ENCODE peak calls at places on chromosomes 1 and 21, in eight cellular contexts. K is foreskin fibroblast, Y is BJ, L is choroid plexus epithelial cell, N is adrenal gland, P is fibroblast of mammary gland, B is sigmoid colon, I is astrocyte of the spinal cord. X is an unnamed sample.

GRCh38 chr1:169634877-169635276 is 5.0 kb upstream of the SELP start:
- DNase-seq in K (no peak), Y (no peak), L (no peak), N (no peak), P (no peak), B (no peak), I (no peak), X (no peak)

GRCh38 chr1:109923131-109923945 is 12.7 kb downstream of the CSF1 start:
- DNase-seq in K (no peak), Y (no peak), L (peak), N (peak), P (no peak), B (no peak), I (no peak), X (no peak)

GRCh38 chr1:89936694-89937093 is 58.2 kb upstream of the ZNF326 start:
- DNase-seq in K (no peak), Y (no peak), L (no peak), N (no peak), P (no peak), B (no peak), I (no peak), X (no peak)

GRCh38 chr1:85109475-85109874 is 61.2 kb upstream of the MCOLN3 start:
- DNase-seq in K (peak), Y (peak), L (peak), N (peak), P (peak), B (peak), I (peak), X (peak)

GRCh38 chr1:190738321-190738720 is 260.7 kb upstream of the BRINP3 start:
- DNase-seq in K (peak), Y (no peak), L (peak), N (no peak), P (peak), B (no peak), I (peak), X (no peak)

GRCh38 chr1:157521056-157521455 is 31.3 kb downstream of the FCRL5 start:
- DNase-seq in K (no peak), Y (no peak), L (no peak), N (no peak), P (no peak), B (no peak), I (no peak), X (no peak)

GRCh38 chr1:6424000-6424565 is 493 bp upstream of the ESPN start:
- DNase-seq in K (no peak), Y (no peak), L (no peak), N (no peak), P (no peak), B (no peak), I (no peak), X (no peak)

GRCh38 chr21:29538115-29538514 is 239.4 kb downstream of the BACH1 start:
- DNase-seq in K (peak), Y (no peak), L (peak), N (no peak), P (peak), B (no peak), I (peak), X (peak)

GRCh38 chr1:160169553-160170399 is 18.4 kb downstream of the ATP1A4 start:
- DNase-seq in K (no peak), Y (no peak), L (peak), N (peak), P (no peak), B (no peak), I (peak), X (no peak)

GRCh38 chr1:161956097-161956496 is 67.6 kb downstream of the OLFML2B start:
- DNase-seq in K (peak), Y (peak), L (no peak), N (no peak), P (peak), B (no peak), I (peak), X (peak)

GRCh38 chr21:25350056-25350455 is 257.2 kb downstream of the MRPL39 start:
- DNase-seq in K (no peak), Y (no peak), L (peak), N (peak), P (peak), B (no peak), I (peak), X (peak)

GRCh38 chr21:35017256-35017655 is 31.8 kb downstream of the RUNX1 start:
- DNase-seq in K (no peak), Y (no peak), L (no peak), N (no peak), P (no peak), B (no peak), I (no peak), X (no peak)

GRCh38 chr1:223410036-223410435 is 16.8 kb downstream of the CCDC185 start:
- DNase-seq in K (no peak), Y (no peak), L (no peak), N (no peak), P (no peak), B (no peak), I (no peak), X (peak)

GRCh38 chr1:15863156-15863901 is 15.8 kb downstream of the SPEN start:
- DNase-seq in K (no peak), Y (no peak), L (no peak), N (no peak), P (no peak), B (peak), I (no peak), X (no peak)

DNA sequence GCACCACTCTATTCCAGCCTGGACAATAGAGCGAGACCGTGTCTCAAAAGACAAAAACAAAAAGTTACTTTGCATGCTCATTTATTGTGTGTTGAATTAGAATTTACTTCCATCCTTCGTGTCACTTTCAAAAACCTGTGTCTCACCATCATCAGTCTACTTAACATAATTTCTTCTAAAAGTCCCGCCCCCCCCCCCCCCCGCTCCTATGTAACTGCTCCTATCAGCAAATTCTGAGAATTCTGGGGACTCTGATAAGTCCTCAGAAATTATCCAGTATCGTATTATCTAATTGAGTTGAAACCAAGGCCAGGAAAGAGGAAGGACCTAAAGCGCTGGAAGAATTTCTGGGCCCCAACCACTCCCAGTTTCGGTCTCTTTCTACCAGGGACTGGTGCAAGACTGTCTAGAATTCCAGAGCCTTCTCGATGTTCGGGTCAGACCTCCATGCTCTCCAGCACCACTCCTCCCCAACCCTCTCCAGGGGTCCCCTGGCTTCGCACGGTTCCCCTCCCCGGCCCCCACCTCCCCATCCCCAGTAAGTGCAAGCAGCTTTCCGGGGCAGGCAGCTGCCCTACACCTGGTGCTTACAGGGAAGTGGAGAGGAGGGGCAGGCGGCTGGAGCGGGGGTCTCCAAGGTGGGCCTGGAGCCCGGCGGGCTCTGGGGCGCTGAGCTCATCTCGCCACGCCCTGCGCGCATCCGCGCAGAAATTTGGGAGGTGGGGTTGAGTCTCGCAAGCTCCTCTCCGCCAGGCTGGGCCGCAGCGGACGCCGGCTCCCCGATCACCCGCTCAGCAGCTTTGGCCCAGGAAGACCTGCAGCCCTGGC is 15.9 kb upstream of the ZNF496 start:
- DNase-seq in K (no peak), Y (no peak), L (no peak), N (no peak), P (no peak), B (no peak), I (no peak), X (no peak)
- H3K4me3 ChIP-seq in K (peak), Y (no peak), L (peak), N (no peak), P (peak), B (peak), I (no peak), X (peak)

GRCh38 chr1:205913451-205914204 is 29.6 kb downstream of the SLC26A9 start:
- DNase-seq in K (no peak), Y (no peak), L (no peak), N (peak), P (peak), B (no peak), I (no peak), X (no peak)

DNA sequence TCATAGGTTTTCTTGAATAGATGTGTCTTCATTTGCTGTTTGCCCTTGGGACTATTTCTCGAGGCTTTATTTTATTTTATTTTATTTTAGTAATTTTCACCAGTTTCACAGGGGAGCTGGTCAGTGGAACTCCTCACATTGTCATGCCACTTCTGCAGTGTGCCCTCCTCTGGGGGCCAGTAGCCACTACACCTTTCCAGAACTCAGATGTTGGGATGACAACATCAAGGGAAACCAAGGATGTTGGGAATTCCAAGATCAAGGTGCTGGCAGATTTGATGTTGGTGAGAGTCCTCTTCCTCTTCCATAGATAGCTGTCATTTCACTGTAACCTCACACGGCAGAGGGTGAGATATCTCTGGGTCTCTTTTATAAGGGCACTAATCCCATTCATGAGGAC is 35.5 kb downstream of the SLC26A9 start:
- DNase-seq in K (peak), Y (no peak), L (peak), N (no peak), P (peak), B (no peak), I (peak), X (peak)
- TF ChIP-seq CTCF in K (peak), Y (peak), L (peak), N (peak), P (peak), B (peak), I (peak), X (peak)

DNA sequence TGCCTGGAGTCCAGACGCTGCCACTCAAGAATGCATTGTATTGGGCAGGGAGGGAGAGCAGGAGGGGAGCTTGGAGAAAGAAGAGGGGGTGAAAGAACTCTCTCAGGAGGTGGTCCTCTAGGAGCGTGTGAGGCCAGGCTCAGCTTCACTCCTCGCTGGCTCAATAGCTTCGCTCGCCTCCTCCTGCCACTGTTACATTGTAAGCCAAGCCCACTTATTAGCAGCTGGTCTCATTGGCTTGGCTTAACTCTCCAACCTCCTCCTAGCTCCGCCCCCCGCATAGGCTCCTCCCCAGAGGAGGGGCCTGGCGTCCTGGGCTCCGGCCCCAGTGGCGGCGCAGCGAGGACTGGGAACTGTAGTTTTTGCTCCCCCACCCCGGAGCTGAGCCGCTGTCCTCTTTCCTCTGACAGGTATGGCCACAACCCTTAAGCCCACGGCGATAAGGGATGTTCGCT is at the start of gene KCNN3:
- DNase-seq in K (peak), Y (peak), L (peak), N (peak), P (peak), B (peak), I (peak), X (peak)
- H3K4me3 ChIP-seq in K (peak), Y (no peak), L (peak), N (no peak), P (peak), B (peak), I (peak), X (peak)

DNA sequence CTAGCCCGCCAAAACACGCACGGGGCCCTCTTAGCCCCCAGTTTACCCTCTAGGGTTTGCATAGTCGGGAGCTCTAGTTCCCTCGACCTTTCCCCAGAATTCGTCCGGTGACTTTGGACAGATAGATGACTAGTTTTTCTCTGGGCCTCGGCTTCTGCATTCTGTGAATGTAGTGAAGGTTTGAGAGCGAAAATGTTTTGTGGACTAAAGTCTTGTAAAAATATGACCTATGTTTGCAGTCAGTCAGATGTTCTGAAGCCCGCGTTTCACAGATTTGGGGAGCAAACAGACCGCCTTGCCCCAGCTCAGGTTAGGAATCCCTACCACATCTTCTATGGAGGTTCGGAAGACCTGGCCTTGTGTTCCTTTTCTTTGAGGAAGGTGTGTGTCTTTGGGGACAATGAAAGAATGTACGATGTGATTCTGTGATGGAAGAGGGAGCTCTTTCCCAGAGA is 401 bp downstream of the UQCRH start:
- DNase-seq in K (no peak), Y (no peak), L (peak), N (no peak), P (no peak), B (no peak), I (no peak), X (peak)
- TF ChIP-seq CTCF in K (no peak), Y (no peak), L (no peak), N (no peak), P (no peak), B (no peak), I (no peak), X (no peak)

GRCh38 chr1:11080931-11081330 is 18.7 kb downstream of the EXOSC10 start:
- DNase-seq in K (no peak), Y (no peak), L (no peak), N (peak), P (no peak), B (peak), I (no peak), X (no peak)

DNA sequence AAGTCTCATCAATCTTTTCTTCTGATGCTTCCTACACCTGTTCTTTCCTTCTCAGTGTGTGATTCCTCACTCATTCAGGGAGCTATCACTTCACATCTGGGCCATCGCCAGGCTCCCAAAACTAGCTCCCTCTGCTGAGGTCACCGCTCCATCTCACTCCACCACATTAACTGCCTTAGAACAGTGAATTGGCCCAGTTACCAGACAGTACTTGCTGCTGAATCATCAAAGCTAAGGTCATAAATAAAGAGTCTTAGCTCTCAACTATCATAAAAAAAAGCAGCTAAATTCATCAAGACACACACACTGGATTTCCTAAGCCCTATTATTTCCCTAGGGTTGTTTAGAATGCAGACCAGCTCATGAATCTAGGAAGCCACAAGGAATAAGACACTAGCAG is 18.8 kb upstream of the SRM start:
- DNase-seq in K (peak), Y (peak), L (no peak), N (peak), P (peak), B (peak), I (no peak), X (peak)
- H3K4me3 ChIP-seq in K (no peak), Y (no peak), L (no peak), N (no peak), P (no peak), B (no peak), I (no peak), X (no peak)

DNA sequence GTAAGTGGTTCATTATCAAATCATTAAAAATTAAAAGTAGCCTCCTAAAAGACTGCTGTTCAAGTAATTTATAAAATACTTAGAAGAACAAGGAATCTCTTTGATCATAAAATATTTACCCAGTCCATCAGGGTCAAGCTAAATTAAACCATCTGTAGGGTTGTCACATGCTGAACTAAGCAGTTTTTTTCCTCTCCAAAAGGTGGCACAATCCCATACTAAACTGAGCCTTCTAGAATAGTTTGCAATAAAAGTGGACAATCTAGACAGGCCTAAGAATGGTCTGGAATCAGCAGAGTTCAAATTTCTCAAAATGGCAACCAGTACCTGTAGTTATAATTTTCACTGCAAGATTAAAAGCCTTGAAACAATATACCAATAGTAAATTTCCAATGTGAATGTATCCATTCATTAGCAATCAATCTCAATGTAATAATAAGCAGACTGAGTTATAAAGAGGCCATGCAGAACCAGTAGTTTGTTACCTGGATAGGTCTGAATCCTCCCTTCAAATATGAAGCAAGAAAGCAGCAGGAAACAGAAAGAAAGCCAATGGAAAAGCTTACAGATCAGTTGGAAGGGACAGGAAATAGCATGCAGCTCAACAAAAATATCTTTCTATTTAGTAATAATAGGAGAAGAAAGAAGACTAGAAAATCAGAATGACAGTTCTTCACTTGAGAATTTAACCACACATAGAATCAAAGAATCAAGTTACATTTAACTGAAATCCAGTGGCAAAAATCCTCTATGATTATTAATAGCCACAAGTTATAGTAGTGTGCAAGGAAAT is 194.6 kb downstream of the EIF4G3 start:
- DNase-seq in K (peak), Y (no peak), L (peak), N (no peak), P (peak), B (no peak), I (peak), X (peak)
- TF ChIP-seq CTCF in K (peak), Y (peak), L (peak), N (peak), P (peak), B (peak), I (peak), X (peak)

GRCh38 chr1:145885738-145886287 is at the start of gene ANKRD35:
- DNase-seq in K (peak), Y (no peak), L (peak), N (peak), P (peak), B (peak), I (peak), X (peak)

GRCh38 chr1:145886811-145887210 is 1.1 kb upstream of the ANKRD35 start:
- DNase-seq in K (no peak), Y (no peak), L (no peak), N (no peak), P (no peak), B (no peak), I (no peak), X (no peak)

GRCh38 chr1:145884675-145885074 is 991 bp downstream of the ANKRD35 start:
- DNase-seq in K (peak), Y (no peak), L (no peak), N (no peak), P (peak), B (no peak), I (peak), X (no peak)

GRCh38 chr1:145887631-145888030 is 2.0 kb upstream of the ANKRD35 start:
- DNase-seq in K (no peak), Y (no peak), L (peak), N (no peak), P (no peak), B (no peak), I (no peak), X (no peak)

GRCh38 chr1:145886390-145886789 is 724 bp upstream of the ANKRD35 start:
- DNase-seq in K (no peak), Y (no peak), L (no peak), N (no peak), P (no peak), B (no peak), I (no peak), X (no peak)
- H3K4me3 ChIP-seq in K (peak), Y (peak), L (peak), N (peak), P (peak), B (peak), I (peak), X (peak)